ENCODE peak calls at places on chromosome 6, in five cellular contexts. M is testis, A is kidney epithelial cell, V is body of pancreas, O is left ventricle myocardium inferior. L is an unnamed sample.

GRCh38 chr6:17705428-17705777 is 1.3 kb downstream of the NUP153 start:
- DNase-seq in A (no peak), O (no peak), V (peak; percentile 70), M (no peak), L (peak; percentile 25)

GRCh38 chr6:154367839-154368695 is 11.5 kb upstream of the IPCEF1 start:
- DNase-seq in M (no peak), V (no peak), O (no peak), A (no peak), L (no peak)

GRCh38 chr6:15496345-15497131 is 166.3 kb downstream of the DTNBP1 start:
- DNase-seq in A (no peak), O (no peak), M (no peak), V (no peak), L (peak; percentile 6)

GRCh38 chr6:105332576-105332975 is 70.3 kb downstream of the PREP start:
- DNase-seq in A (no peak), O (no peak), V (no peak), M (no peak), L (no peak)

GRCh38 chr6:36340671-36341454 is 4.2 kb upstream of the BNIP5 start:
- DNase-seq in V (peak; percentile 77), M (peak; percentile 87), O (peak; percentile 77), A (no peak), L (peak; percentile 86)

GRCh38 chr6:26025047-26025893 is 62.0 kb upstream of the HFE start:
- DNase-seq in M (no peak), A (no peak), O (no peak), V (peak; percentile 37), L (no peak)

GRCh38 chr6:21559238-21559637 is 34.3 kb upstream of the SOX4 start:
- DNase-seq in O (no peak), M (no peak), V (no peak), A (no peak), L (no peak)

GRCh38 chr6:39128106-39128505 is 13.1 kb upstream of the SAYSD1 start:
- DNase-seq in A (no peak), V (no peak), M (no peak), O (no peak), L (no peak)

GRCh38 chr6:31588871-31589650 is 3.0 kb downstream of the LST1 start:
- DNase-seq in V (no peak), O (no peak), M (no peak), A (no peak), L (no peak)

GRCh38 chr6:91678679-91679078 is 1091.8 kb upstream of the MAP3K7 start:
- DNase-seq in O (no peak), M (no peak), V (no peak), A (no peak), L (no peak)

GRCh38 chr6:85494551-85495337 is 44.9 kb downstream of the NT5E start:
- DNase-seq in M (no peak), V (no peak), O (no peak), A (no peak), L (no peak)

GRCh38 chr6:35481215-35481614 is 13.0 kb downstream of the RPL10A start:
- DNase-seq in O (no peak), A (no peak), V (no peak), M (no peak), L (no peak)

GRCh38 chr6:21914121-21914973 is 320.8 kb downstream of the SOX4 start:
- DNase-seq in O (peak; percentile 69), M (peak; percentile 32), V (peak; percentile 81), A (no peak), L (peak; percentile 55)

GRCh38 chr6:167546611-167547327 is 221.9 kb downstream of the TTLL2 start:
- DNase-seq in A (peak; percentile 43), O (no peak), M (no peak), V (peak; percentile 90), L (no peak)

GRCh38 chr6:119240257-119241123 is 109.1 kb downstream of the MAN1A1 start:
- DNase-seq in O (no peak), V (no peak), M (no peak), A (peak; percentile 25), L (no peak)

GRCh38 chr6:31321005-31321707 is 35.8 kb downstream of the HLA-B start:
- DNase-seq in O (no peak), M (no peak), V (no peak), A (no peak), L (no peak)

GRCh38 chr6:26240981-26241770 is 123.8 kb upstream of the BTN3A2 start:
- DNase-seq in M (peak; percentile 38), A (no peak), O (no peak), V (no peak), L (no peak)

GRCh38 chr6:74605942-74606341 is 599.9 kb downstream of the COL12A1 start:
- DNase-seq in M (no peak), A (no peak), V (no peak), O (no peak), L (no peak)

DNA sequence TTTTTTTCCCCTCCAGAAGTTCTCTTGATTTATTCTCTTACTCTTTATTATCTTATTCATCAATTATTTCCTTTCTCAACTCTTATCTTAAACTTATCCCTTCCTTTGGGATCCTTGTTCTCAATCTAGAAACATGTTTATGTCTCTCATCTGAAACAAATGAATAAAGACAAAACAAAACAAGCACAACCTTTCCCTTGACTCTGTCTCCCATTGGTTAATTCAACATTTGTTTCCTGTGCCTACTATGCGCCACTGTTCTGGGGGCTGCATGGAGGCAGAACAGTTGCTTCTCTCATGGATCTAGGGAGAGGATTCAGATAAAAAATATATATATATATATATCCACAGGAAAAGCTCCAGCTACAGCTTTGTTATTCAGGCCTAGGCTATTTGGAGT is 5.2 kb upstream of the MRAP2 start:
- DNase-seq in O (no peak), V (no peak), A (no peak), M (no peak), L (no peak)
- H3K4me3 ChIP-seq in O (no peak overlapping the region), V (no peak overlapping the region), A (no peak overlapping the region), M (no peak overlapping the region), L (no peak overlapping the region)

GRCh38 chr6:135972586-135972985 is 121.1 kb downstream of the PDE7B start:
- DNase-seq in A (no peak), M (no peak), O (no peak), V (no peak), L (no peak)
- H3K4me3 ChIP-seq in A (no peak overlapping the region), M (no peak overlapping the region), O (no peak overlapping the region), V (no peak overlapping the region), L (no peak overlapping the region)

DNA sequence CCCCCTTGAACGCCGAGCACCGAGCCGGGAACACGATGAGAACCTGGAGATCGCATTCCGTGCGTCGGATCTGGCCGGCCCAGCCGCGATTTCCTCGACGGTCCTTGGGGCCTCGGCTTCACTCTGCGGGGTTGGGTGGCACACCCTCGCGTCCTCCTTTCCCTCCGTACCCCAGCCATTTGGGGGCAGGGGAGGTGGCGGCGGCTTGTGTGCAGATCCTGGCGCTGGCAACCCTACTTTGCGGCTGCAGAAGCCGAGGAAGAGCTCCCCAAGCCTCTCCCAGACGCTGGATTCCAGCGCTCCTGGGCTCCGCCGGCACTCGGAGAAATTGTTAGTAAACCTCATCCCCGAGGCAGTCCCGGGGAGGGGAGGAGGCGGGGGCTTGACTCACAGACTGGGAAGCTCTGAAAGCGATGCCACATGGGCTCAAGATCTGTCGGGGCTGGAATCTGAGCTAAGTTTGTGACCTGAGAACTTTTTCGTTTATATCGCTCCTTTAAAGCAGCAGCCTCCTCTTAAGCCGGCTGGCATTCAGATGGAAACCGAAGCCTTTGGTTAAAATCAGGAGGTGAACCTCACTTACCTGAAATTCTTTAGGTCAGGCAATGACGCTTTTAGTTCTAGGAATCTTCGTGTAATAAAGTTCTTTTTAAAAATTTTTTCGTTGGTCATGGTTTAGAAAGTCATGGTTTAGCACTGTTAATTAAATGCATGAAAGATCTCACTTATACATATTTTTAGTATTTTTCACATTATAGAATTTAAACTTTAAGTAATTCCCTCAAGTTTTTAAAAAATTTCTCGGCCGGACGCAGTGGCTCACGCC is 850 bp downstream of the DSE start:
- DNase-seq in V (peak; percentile 66), M (peak; percentile 79), A (no peak), O (peak; percentile 73), L (peak; percentile 64)
- H3K4me3 ChIP-seq in V (peak overlapping the region; percentile 41), M (peak overlapping the region; percentile 81), A (peak overlapping the region; percentile 64), O (peak overlapping the region; percentile 94), L (peak overlapping the region; percentile 82)

GRCh38 chr6:116764557-116764960 is 960 bp downstream of the FAM162B start:
- DNase-seq in A (no peak), V (no peak), O (no peak), M (no peak), L (no peak)
- H3K4me3 ChIP-seq in A (peak overlapping the region; percentile 43), V (no peak overlapping the region), O (peak overlapping the region; percentile 72), M (peak overlapping the region; percentile 61), L (peak overlapping the region; percentile 22)

GRCh38 chr6:16691328-16691727 is 69.9 kb downstream of the ATXN1 start:
- DNase-seq in O (no peak), V (no peak), A (no peak), M (no peak), L (no peak)
- H3K4me3 ChIP-seq in O (no peak overlapping the region), V (no peak overlapping the region), A (no peak overlapping the region), M (no peak overlapping the region), L (no peak overlapping the region)

GRCh38 chr6:90578894-90579549 is 7.8 kb downstream of the MAP3K7 start:
- DNase-seq in O (no peak), A (no peak), M (no peak), V (no peak), L (no peak)
- H3K4me3 ChIP-seq in O (no peak overlapping the region), A (no peak overlapping the region), M (no peak overlapping the region), V (no peak overlapping the region), L (no peak overlapping the region)

GRCh38 chr6:142822383-142822782 is 122.6 kb downstream of the HIVEP2 start:
- DNase-seq in M (no peak), V (no peak), O (no peak), A (no peak), L (no peak)

GRCh38 chr6:142819603-142820335 is 125.2 kb downstream of the HIVEP2 start:
- DNase-seq in V (no peak), O (no peak), M (no peak), A (no peak), L (no peak)

GRCh38 chr6:142821860-142822259 is 123.1 kb downstream of the HIVEP2 start:
- DNase-seq in O (no peak), V (no peak), M (no peak), A (no peak), L (no peak)

GRCh38 chr6:142821164-142821716 is 123.7 kb downstream of the HIVEP2 start:
- DNase-seq in A (no peak), O (no peak), M (no peak), V (no peak), L (no peak)

DNA sequence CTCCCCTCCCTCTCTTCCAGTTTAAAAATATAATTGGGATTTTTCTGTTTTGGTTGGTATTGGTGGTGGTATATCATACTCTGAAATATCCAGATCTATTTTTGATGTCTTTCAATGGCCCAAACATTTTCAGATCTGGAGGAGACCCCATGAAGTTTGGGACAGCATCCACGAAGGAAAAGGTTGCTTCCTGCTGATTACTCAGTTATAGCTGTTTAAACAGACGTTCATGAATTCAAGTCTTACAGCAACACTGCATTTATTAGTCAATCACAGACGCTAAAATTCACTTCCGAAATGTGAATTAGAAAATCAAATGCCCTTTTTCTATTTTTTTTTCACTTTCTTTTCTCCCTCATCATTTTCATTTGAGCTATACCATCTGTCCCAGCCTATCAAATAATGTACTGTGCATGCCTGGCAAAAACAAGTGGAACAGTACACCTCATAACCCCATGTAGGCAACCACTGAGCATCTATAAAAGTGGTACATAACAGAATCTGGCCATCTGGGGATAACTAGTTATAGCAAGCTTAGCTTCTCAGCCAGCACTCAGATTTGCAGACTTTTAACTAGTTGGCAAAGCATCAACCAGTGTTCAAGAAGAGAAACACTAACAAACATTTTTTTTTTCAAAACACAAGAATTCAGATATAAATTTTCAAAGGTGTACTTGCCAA is 124.5 kb downstream of the HIVEP2 start:
- DNase-seq in V (no peak), O (no peak), A (no peak), M (no peak), L (no peak)
- H3K4me3 ChIP-seq in V (no peak overlapping the region), O (peak overlapping the region; percentile 59), A (peak overlapping the region; percentile 31), M (peak overlapping the region; percentile 25), L (no peak overlapping the region)